ENCODE peak calls at places on chromosome 3, in four cellular contexts. P, I, S and Z are unnamed samples. For H3K4me1, the result is how much of the 10 kb centered on the place peaks cover.

GRCh38 chr3:153624310-153625030 is 462.4 kb downstream of the RAP2B start:
- DNase-seq in I (no peak), S (no peak), P (no peak), Z (no peak)

GRCh38 chr3:117358717-117359314 is 649.2 kb downstream of the TUSC7 start:
- DNase-seq in S (no peak), I (no peak), P (peak), Z (no peak)

GRCh38 chr3:190533511-190534282 is 19.8 kb downstream of the IL1RAP start:
- DNase-seq in I (no peak), S (peak), P (peak), Z (peak)

GRCh38 chr3:103410231-103410630 is 975.4 kb downstream of the ZPLD1 start:
- DNase-seq in S (no peak), I (no peak), P (no peak), Z (no peak)

GRCh38 chr3:149971403-149972075 is 844 bp upstream of the PFN2 start:
- DNase-seq in I (peak), P (peak), S (peak), Z (peak)

GRCh38 chr3:8279476-8279875 is 222.1 kb upstream of the LMCD1 start:
- DNase-seq in P (no peak), S (no peak), I (no peak), Z (no peak)

GRCh38 chr3:169863458-169863899 is 6.3 kb downstream of the LRRC31 start:
- DNase-seq in S (peak), P (no peak), I (peak), Z (peak)

GRCh38 chr3:23219117-23219516 is 16.0 kb downstream of the UBE2E2 start:
- DNase-seq in P (no peak), I (no peak), S (no peak), Z (no peak)

GRCh38 chr3:152638707-152639450 is 196.1 kb upstream of the P2RY1 start:
- DNase-seq in I (no peak), S (peak), P (no peak), Z (no peak)

GRCh38 chr3:56816061-56816460 is 14.3 kb upstream of the ARHGEF3 start:
- DNase-seq in I (no peak), S (no peak), P (no peak), Z (no peak)
- H3K27ac ChIP-seq in I (no peak), S (no peak), P (no peak), Z (no peak)

GRCh38 chr3:27718459-27718858 is 3.7 kb downstream of the EOMES start:
- DNase-seq in P (no peak), I (no peak), S (no peak), Z (no peak)
- H3K4me1 ChIP-seq in P (under half), I (under half), S (under half), Z (under half)

GRCh38 chr3:174862101-174862500 is 3.0 kb downstream of the NAALADL2 start:
- DNase-seq in S (peak), P (no peak), I (peak), Z (no peak)
- TF ChIP-seq CTCF in S (peak), P (peak), I (peak), Z (no peak)

GRCh38 chr3:124887996-124888298 is 782 bp upstream of the ITGB5 start:
- DNase-seq in S (no peak), P (no peak), I (no peak), Z (no peak)

GRCh38 chr3:124883766-124884473 is 3.2 kb downstream of the ITGB5 start:
- DNase-seq in I (no peak), S (no peak), P (no peak), Z (no peak)

GRCh38 chr3:124886168-124887051 is 755 bp downstream of the ITGB5 start:
- DNase-seq in P (peak), S (no peak), I (no peak), Z (peak)

GRCh38 chr3:124887177-124887995 is at the start of gene ITGB5:
- DNase-seq in S (peak), P (peak), I (peak), Z (peak)

GRCh38 chr3:124885466-124886167 is 1.5 kb downstream of the ITGB5 start:
- DNase-seq in I (no peak), P (no peak), S (no peak), Z (no peak)
- H3K27ac ChIP-seq in I (peak), P (peak), S (peak), Z (peak)

GRCh38 chr3:32870373-32871091 is 52.7 kb downstream of the TRIM71 start:
- DNase-seq in P (no peak), I (no peak), S (no peak), Z (no peak)

GRCh38 chr3:32866533-32866932 is 48.7 kb downstream of the TRIM71 start:
- DNase-seq in I (no peak), P (no peak), S (no peak), Z (no peak)

GRCh38 chr3:32868719-32869512 is 51.1 kb downstream of the TRIM71 start:
- DNase-seq in S (no peak), P (no peak), I (no peak), Z (no peak)

GRCh38 chr3:32869513-32870047 is 51.8 kb downstream of the TRIM71 start:
- DNase-seq in P (no peak), S (no peak), I (no peak), Z (no peak)

GRCh38 chr3:32867954-32868353 is 50.2 kb downstream of the TRIM71 start:
- DNase-seq in S (no peak), I (no peak), P (no peak), Z (no peak)
- H3K4me1 ChIP-seq in S (under half), I (under half), P (under half), Z (under half)